ENCODE peak calls at places on chromosomes 4 and X, in nine cellular contexts. I is BE2C; J is CD4-positive, alpha-beta T cell; E is neural crest cell; V is heart left ventricle; K is nephron progenitor cell; T is OCI-LY7; F is bronchial epithelial cell; H is AG09309. N is an unnamed sample.

GRCh38 chr4:158171456-158171790 is 1.4 kb downstream of the GASK1B start:
- DNase-seq in I (no peak), J (no peak), E (no peak), V (no peak), K (no peak), T (no peak), F (no peak), H (no peak), N (no peak)

GRCh38 chr4:156754832-156755570 is 216.6 kb downstream of the PDGFC start:
- DNase-seq in I (no peak), J (no peak), E (no peak), V (no peak), K (no peak), T (no peak), F (no peak), H (no peak), N (no peak)

GRCh38 chr4:91128519-91128918 is 1001.3 kb downstream of the CCSER1 start:
- DNase-seq in I (no peak), J (no peak), E (no peak), V (no peak), K (no peak), T (no peak), F (no peak), H (no peak), N (no peak)

GRCh38 chr4:80188457-80188800 is 8.9 kb upstream of the PRDM8 start:
- DNase-seq in I (no peak), J (no peak), E (no peak), V (no peak), K (no peak), T (no peak), F (no peak), H (no peak), N (no peak)

GRCh38 chrX:20197641-20198210 is 56.1 kb upstream of the EIF1AX start:
- DNase-seq in I (no peak), J (no peak), E (no peak), V (no peak), K (no peak), T (no peak), F (no peak), H (no peak), N (no peak)

GRCh38 chr4:165011403-165011802 is 20.4 kb upstream of the TRIM60 start:
- DNase-seq in I (no peak), J (no peak), E (no peak), V (no peak), K (no peak), T (no peak), F (no peak), H (no peak), N (no peak)

GRCh38 chr4:100170986-100171385 is 19.3 kb downstream of the DDIT4L start:
- DNase-seq in I (no peak), J (no peak), E (no peak), V (no peak), K (no peak), T (no peak), F (no peak), H (no peak), N (no peak)

GRCh38 chr4:22942920-22943559 is 250.3 kb downstream of the GBA3 start:
- DNase-seq in I (no peak), J (no peak), E (no peak), V (no peak), K (no peak), T (no peak), F (no peak), H (no peak), N (no peak)

GRCh38 chr4:109733728-109734127 is 3.9 kb upstream of the PLA2G12A start:
- DNase-seq in I (no peak), J (no peak), E (no peak), V (no peak), K (no peak), T (no peak), F (no peak), H (no peak), N (no peak)

DNA sequence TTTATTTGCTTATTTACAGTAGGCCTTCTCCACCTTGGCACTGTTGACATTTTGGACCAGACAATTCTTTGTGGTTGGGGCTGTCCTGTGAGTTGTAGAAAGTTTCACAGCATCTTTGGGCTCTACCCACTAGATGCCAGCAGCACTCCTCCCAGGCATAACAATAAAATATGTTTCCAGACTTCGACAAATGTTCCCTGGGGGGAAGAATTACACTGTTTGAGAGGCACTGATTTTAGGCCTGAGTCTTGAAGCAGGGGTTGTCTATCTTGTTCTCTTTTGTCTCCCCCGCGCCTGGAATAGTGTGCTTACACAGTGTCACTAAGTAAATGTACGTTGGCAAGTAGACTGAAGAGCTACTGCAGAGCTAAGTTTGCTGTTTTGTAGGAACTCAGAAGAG is 254.4 kb upstream of the BOD1L1 start:
- DNase-seq in I (no peak), J (no peak), E (no peak), V (no peak), K (no peak), T (no peak), F (peak), H (no peak), N (no peak)
- TF ChIP-seq CTCF in I (no peak), J (no peak), E (no peak), V (no peak), K (no peak), T (no peak), F (peak), H (peak), N (no peak)

DNA sequence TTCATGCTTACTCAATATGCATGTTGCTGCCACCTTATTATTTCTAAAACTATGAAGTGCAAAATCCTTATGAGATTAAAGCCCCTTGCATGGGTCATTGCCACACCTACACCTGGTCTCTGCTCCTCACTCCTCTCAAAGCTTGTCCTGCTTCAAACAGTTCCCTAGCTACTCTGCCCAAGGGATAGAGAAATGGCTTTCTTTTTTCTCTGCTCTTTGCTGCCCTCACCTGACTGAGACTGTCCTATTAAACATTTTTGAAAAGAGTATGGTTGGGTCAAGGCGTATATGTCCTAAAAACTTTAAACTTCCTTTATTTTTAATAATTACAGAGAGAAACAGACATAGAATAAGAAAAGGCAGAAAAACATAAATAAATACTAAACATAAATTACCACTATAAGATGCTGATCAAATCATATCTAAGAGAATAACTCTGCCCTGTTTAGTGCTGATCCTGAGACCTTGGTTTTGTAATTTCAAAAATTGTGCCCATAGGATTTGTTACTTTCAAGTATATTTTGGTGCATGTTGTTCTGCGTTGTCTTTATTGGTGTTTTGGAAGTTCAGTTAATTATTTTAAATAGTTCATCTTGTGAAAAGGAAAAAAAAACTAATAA is 704.9 kb upstream of the PABPC4L start:
- DNase-seq in I (peak), J (no peak), E (peak), V (no peak), K (peak), T (no peak), F (peak), H (no peak), N (peak)
- TF ChIP-seq CTCF in I (peak), J (no peak), E (peak), V (no peak), K (peak), T (peak), F (no peak), H (no peak), N (no peak)

DNA sequence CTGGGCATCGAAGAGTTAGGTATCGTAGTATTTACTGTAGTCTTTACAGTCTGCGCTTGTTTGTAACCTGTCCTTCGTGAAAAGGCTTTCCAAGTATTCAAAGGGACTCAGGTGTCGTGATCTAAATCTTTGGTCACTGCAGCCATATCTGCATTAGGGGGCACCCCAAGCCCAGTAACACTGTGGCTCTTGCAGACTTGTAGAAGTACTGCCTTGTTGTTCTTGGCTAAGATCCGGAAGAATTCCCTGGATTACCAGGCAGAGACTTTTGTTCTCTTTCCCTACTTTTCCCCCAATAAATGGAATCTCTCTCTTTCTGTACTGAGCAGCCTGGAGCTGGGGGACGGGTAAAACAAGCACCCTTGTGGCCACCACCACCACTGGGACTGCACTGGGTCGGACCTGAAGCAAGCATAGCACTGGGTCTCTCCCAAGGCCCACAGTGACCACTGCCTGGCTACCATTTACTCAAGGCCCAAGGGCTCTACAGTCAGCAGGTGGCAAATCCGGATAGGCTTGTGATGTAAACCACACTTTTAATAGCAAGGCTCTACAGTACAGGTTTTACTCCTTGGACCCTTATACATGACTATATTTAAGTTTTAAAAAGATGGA is 12.0 kb downstream of the CXorf58 start:
- DNase-seq in I (no peak), J (no peak), E (no peak), V (no peak), K (no peak), T (no peak), F (no peak), H (no peak), N (no peak)
- TF ChIP-seq CTCF in I (peak), J (no peak), E (no peak), V (no peak), K (no peak), T (peak), F (no peak), H (no peak), N (no peak)

GRCh38 chrX:88424071-88424470 is 323.0 kb upstream of the CPXCR1 start:
- DNase-seq in I (no peak), J (no peak), E (no peak), V (no peak), K (no peak), T (no peak), F (no peak), H (no peak), N (no peak)

GRCh38 chrX:88424541-88424940 is 322.5 kb upstream of the CPXCR1 start:
- DNase-seq in I (no peak), J (no peak), E (no peak), V (no peak), K (no peak), T (no peak), F (no peak), H (no peak), N (no peak)

GRCh38 chrX:88425739-88426138 is 321.3 kb upstream of the CPXCR1 start:
- DNase-seq in I (no peak), J (no peak), E (no peak), V (no peak), K (no peak), T (no peak), F (no peak), H (no peak), N (no peak)
- TF ChIP-seq CTCF in I (peak), J (no peak), E (peak), V (no peak), K (peak), T (no peak), F (no peak), H (no peak), N (no peak)

GRCh38 chr4:170697845-170698244 is 608.1 kb upstream of the AADAT start:
- DNase-seq in I (no peak), J (no peak), E (no peak), V (no peak), K (no peak), T (no peak), F (no peak), H (no peak), N (no peak)
- TF ChIP-seq CTCF in I (no peak), J (no peak), E (no peak), V (no peak), K (no peak), T (no peak), F (no peak), H (no peak), N (no peak)

GRCh38 chr4:84455697-84456096 is 43.4 kb downstream of the NKX6-1 start:
- DNase-seq in I (no peak), J (no peak), E (no peak), V (no peak), K (no peak), T (no peak), F (no peak), H (no peak), N (no peak)

GRCh38 chr4:84456157-84456556 is 42.9 kb downstream of the NKX6-1 start:
- DNase-seq in I (no peak), J (no peak), E (no peak), V (no peak), K (no peak), T (no peak), F (no peak), H (no peak), N (no peak)

DNA sequence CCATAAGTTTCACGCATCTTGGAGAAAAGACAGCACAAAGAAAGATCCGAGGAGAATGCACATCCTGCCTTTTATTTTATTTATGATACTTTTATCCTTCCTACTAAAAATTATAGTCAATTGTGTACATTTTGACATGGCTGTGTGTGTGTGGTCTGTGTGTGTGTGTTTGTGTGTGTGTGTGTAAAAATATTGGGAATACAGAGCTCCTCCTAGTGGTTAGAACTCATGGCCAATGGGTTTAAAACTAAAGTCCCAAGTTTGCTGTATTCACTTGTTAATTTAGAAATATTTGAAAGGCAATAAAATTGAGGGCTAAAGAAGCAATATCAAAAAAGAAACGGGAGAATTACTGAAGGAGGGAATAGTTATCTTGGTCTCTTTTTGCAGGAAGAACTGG is 47.5 kb downstream of the NKX6-1 start:
- DNase-seq in I (no peak), J (no peak), E (no peak), V (no peak), K (no peak), T (peak), F (peak), H (no peak), N (no peak)
- TF ChIP-seq CTCF in I (peak), J (no peak), E (peak), V (no peak), K (peak), T (peak), F (peak), H (peak), N (no peak)

DNA sequence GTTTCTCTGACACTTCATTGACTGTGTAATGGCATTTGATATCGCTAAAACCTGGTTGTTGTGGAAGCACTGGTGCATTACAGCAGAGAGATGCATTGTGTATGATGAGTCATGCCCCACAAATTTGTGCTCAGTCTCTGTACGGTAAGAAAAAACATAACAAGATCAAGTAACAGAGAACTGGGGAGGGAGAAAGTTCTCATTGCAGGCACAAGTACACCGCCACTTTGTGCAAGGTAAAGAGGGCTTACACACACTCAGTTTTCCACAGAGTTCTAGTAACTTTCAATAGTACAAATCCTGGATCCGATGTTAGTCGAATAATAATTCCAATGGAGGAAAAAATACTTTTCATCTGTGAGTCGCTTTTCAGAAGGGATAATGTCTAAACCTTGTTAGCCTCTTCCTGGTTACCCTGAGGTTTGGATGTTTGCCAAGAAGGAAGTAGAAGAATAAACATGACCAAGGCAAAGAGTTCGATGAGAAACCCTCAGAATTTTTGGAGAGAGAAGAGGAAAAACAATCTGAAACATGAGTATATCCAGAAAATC is 512.5 kb upstream of the SLIT2 start:
- DNase-seq in I (no peak), J (no peak), E (no peak), V (no peak), K (peak), T (no peak), F (peak), H (peak), N (no peak)
- TF ChIP-seq CTCF in I (no peak), J (no peak), E (no peak), V (no peak), K (no peak), T (no peak), F (no peak), H (no peak), N (no peak)

GRCh38 chr4:78059524-78059889 is 2.4 kb downstream of the FRAS1 start:
- DNase-seq in I (peak), J (no peak), E (peak), V (peak), K (peak), T (peak), F (peak), H (no peak), N (peak)
- TF ChIP-seq CTCF in I (peak), J (no peak), E (peak), V (no peak), K (peak), T (peak), F (peak), H (peak), N (peak)

N was measured in testis.